ENCODE peak calls at places on chromosomes 16 and 17, in six cellular contexts. B is thyroid gland, P is H1, N is transverse colon, W is sigmoid colon, E is uterus. G is an unnamed sample.

GRCh38 chr17:80561541-80562114 is 17.0 kb downstream of the RPTOR start:
- DNase-seq in E (no peak), B (no peak), P (no peak), N (no peak), W (peak; percentile 40), G (no peak)

GRCh38 chr17:27878776-27879562 is 14.2 kb downstream of the LYRM9 start:
- DNase-seq in N (no peak), B (no peak), W (peak; percentile 70), E (no peak), P (no peak), G (no peak)

GRCh38 chr16:4138735-4139134 is 22.5 kb upstream of the ADCY9 start:
- DNase-seq in E (no peak), W (no peak), P (no peak), B (no peak), N (no peak), G (no peak)

GRCh38 chr17:75758131-75758905 is 6.7 kb downstream of the GALK1 start:
- DNase-seq in P (no peak), B (no peak), N (no peak), W (no peak), E (no peak), G (no peak)

GRCh38 chr17:75942473-75942872 is 1.6 kb upstream of the FBF1 start:
- DNase-seq in N (no peak), P (no peak), E (no peak), W (no peak), B (no peak), G (no peak)

GRCh38 chr16:23608194-23608593 is 12.1 kb upstream of the NDUFAB1 start:
- DNase-seq in W (no peak), N (no peak), P (no peak), B (no peak), E (no peak), G (no peak)

GRCh38 chr17:57442914-57443571 is 186.7 kb downstream of the MSI2 start:
- DNase-seq in B (no peak), E (no peak), N (peak; percentile 43), P (no peak), W (no peak), G (no peak)

GRCh38 chr17:27657620-27658019 is 26.6 kb downstream of the LGALS9 start:
- DNase-seq in E (no peak), N (no peak), P (no peak), B (no peak), W (no peak), G (no peak)

GRCh38 chr17:63419949-63420867 is 25.9 kb downstream of the CYB561 start:
- DNase-seq in N (no peak), P (no peak), E (no peak), B (no peak), W (no peak), G (no peak)

GRCh38 chr17:50689956-50690886 is 17.5 kb downstream of the ANKRD40 start:
- DNase-seq in P (no peak), N (no peak), W (no peak), B (peak; percentile 94), E (no peak), G (no peak)

GRCh38 chr16:81707411-81708321 is 71.4 kb upstream of the PLCG2 start:
- DNase-seq in E (no peak), N (peak; percentile 84), P (no peak), B (peak; percentile 73), W (peak; percentile 90), G (no peak)

GRCh38 chr16:89710709-89711564 is 9.4 kb upstream of the SPATA2L start:
- DNase-seq in N (no peak), P (no peak), B (no peak), E (no peak), W (no peak), G (no peak)

GRCh38 chr17:35129154-35129972 is 7.9 kb downstream of the FNDC8 start:
- DNase-seq in B (no peak), W (no peak), P (no peak), N (no peak), E (no peak), G (no peak)

DNA sequence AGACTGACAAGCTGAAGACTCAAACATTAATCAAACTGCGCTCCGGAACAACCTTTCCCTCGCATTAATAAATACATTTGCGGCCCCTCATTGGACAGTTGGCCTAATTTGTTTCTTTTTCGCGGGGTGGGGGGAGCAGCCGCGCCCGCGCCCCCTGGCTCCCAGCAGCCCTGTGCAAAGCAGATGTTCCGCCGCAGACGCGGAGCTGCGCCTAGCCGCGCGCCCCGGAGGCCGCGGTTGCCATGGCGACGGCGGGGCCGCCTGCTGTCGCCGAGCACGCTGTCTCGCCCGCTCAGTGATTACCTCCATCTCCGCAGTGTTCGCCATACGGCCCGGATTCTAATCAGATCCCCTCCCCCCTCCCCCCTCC is 25.5 kb downstream of the COPZ2 start:
- DNase-seq in P (no peak), N (peak; percentile 59), B (peak; percentile 39), E (no peak), W (no peak), G (no peak)
- H3K27ac ChIP-seq in P (no peak overlapping the region), N (no peak overlapping the region), B (no peak overlapping the region), E (no peak overlapping the region), W (no peak overlapping the region), G (no peak overlapping the region)

GRCh38 chr16:8885674-8886592 is 3.8 kb downstream of the LITAFD start:
- DNase-seq in E (no peak), N (peak; percentile 50), W (no peak), B (no peak), P (no peak), G (no peak)

GRCh38 chr16:8888951-8889892 is 7.1 kb downstream of the LITAFD start:
- DNase-seq in N (no peak), B (no peak), E (no peak), P (no peak), W (no peak), G (no peak)

GRCh38 chr16:8886593-8887437 is 4.7 kb downstream of the LITAFD start:
- DNase-seq in W (no peak), B (no peak), E (no peak), N (no peak), P (no peak), G (no peak)

GRCh38 chr16:8887952-8888560 is 5.9 kb downstream of the LITAFD start:
- DNase-seq in E (no peak), P (no peak), N (no peak), B (peak; percentile 77), W (peak; percentile 87), G (no peak)

GRCh38 chr16:8887438-8887765 is 5.3 kb downstream of the LITAFD start:
- DNase-seq in B (no peak), P (no peak), N (no peak), W (no peak), E (no peak), G (no peak)
- TF ChIP-seq POLR2A in B (no peak), P (no peak), N (no peak), W (no peak), E (no peak), G (no peak)

DNA sequence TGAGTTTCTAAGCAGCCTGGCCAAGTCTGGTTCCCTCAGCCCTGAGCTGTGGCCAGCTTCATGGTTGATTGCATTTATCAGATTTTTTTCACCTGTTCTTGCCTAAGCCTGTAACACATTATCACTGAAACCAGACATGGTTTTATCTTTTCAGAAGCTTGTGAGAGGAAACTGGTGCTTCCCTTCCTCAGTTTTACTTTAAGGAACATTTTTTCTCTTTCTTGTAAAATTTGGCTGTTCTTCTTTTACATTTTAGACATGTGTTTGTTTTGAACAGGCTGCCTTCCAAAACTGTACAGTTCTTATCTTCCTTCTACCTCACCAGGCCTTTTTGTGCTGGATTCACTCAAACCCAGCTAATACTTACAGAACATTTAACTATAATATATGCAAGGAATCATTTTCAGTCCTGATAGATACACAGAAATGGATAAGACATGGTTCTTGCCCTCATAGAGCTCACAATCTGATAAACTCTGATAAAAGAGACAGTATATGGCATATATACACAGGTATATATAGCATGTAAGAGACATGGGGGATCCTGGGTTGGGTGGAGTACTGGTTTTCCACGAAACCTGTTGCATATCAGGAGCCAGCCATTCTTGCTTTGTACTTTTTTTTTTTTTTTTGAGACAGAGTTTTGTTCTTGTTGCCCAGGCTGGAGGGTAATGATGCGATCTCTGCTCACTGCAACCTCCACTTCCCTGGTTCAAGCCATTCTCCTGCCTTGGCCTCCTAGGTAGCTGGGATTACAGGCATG is 44.5 kb downstream of the ZNRF1 start:
- DNase-seq in W (no peak), P (no peak), N (no peak), B (peak; percentile 60), E (no peak), G (no peak)
- H3K27ac ChIP-seq in W (peak overlapping the region; percentile 70), P (no peak overlapping the region), N (peak overlapping the region; percentile 12), B (peak overlapping the region; percentile 73), E (peak overlapping the region; percentile 78), G (peak overlapping the region; percentile 53)

GRCh38 chr16:88686439-88687253 is at the start of gene SNAI3:
- DNase-seq in N (peak; percentile 95), E (peak; percentile 58), B (peak; percentile 89), W (no peak), P (peak; percentile 23), G (no peak)
- TF ChIP-seq POLR2A in N (no peak), E (no peak), B (no peak), W (no peak), P (no peak), G (no peak)